ENCODE peak calls at places on chromosomes 11 and 22, in seven cellular contexts. One of them, this sample, is unnamed.

GRCh38 chr11:95736268-95737208 is 53.0 kb downstream of the FAM76B start:
- DNase-seq in lung: no peak
- DNase-seq in psoas muscle: no peak
- DNase-seq in H7: no peak
- DNase-seq in A549: no peak
- DNase-seq in retinal pigment epithelial cell: no peak
- DNase-seq in foreskin fibroblast: no peak
- DNase-seq in this sample: no peak

GRCh38 chr22:30325724-30326703 is 727 bp downstream of the TBC1D10A start:
- DNase-seq in lung: no peak
- DNase-seq in psoas muscle: peak
- DNase-seq in H7: peak
- DNase-seq in A549: no peak
- DNase-seq in retinal pigment epithelial cell: no peak
- DNase-seq in foreskin fibroblast: no peak
- DNase-seq in this sample: no peak

GRCh38 chr11:130592056-130592455 is 143.6 kb downstream of the ADAMTS15 start:
- DNase-seq in lung: no peak
- DNase-seq in psoas muscle: no peak
- DNase-seq in H7: no peak
- DNase-seq in A549: no peak
- DNase-seq in retinal pigment epithelial cell: no peak
- DNase-seq in foreskin fibroblast: no peak
- DNase-seq in this sample: no peak

GRCh38 chr11:82676483-82677094 is 57.1 kb downstream of the FAM181B start:
- DNase-seq in lung: no peak
- DNase-seq in psoas muscle: no peak
- DNase-seq in H7: no peak
- DNase-seq in A549: no peak
- DNase-seq in retinal pigment epithelial cell: no peak
- DNase-seq in foreskin fibroblast: no peak
- DNase-seq in this sample: no peak

GRCh38 chr11:76946223-76946622 is 85.5 kb downstream of the ACER3 start:
- DNase-seq in lung: no peak
- DNase-seq in psoas muscle: no peak
- DNase-seq in H7: no peak
- DNase-seq in A549: no peak
- DNase-seq in retinal pigment epithelial cell: no peak
- DNase-seq in foreskin fibroblast: no peak
- DNase-seq in this sample: no peak

GRCh38 chr22:46079861-46080821 is 70.2 kb upstream of the PPARA start:
- DNase-seq in lung: no peak
- DNase-seq in psoas muscle: peak
- DNase-seq in H7: no peak
- DNase-seq in A549: no peak
- DNase-seq in retinal pigment epithelial cell: no peak
- DNase-seq in foreskin fibroblast: peak
- DNase-seq in this sample: peak

GRCh38 chr11:17012712-17013547 is 1.3 kb downstream of the PLEKHA7 start:
- DNase-seq in lung: peak
- DNase-seq in psoas muscle: peak
- DNase-seq in H7: peak
- DNase-seq in A549: peak
- DNase-seq in retinal pigment epithelial cell: peak
- DNase-seq in foreskin fibroblast: peak
- DNase-seq in this sample: peak

GRCh38 chr11:92859290-92859689 is 110.2 kb upstream of the MTNR1B start:
- DNase-seq in lung: no peak
- DNase-seq in psoas muscle: no peak
- DNase-seq in H7: no peak
- DNase-seq in A549: no peak
- DNase-seq in retinal pigment epithelial cell: no peak
- DNase-seq in foreskin fibroblast: no peak
- DNase-seq in this sample: no peak

GRCh38 chr11:95655544-95655943 is 134.0 kb downstream of the FAM76B start:
- DNase-seq in lung: no peak
- DNase-seq in psoas muscle: no peak
- DNase-seq in H7: no peak
- DNase-seq in A549: no peak
- DNase-seq in retinal pigment epithelial cell: no peak
- DNase-seq in foreskin fibroblast: no peak
- DNase-seq in this sample: no peak

GRCh38 chr11:2101171-2101675 is 38.0 kb downstream of the IGF2 start:
- DNase-seq in lung: no peak
- DNase-seq in psoas muscle: no peak
- DNase-seq in H7: peak
- DNase-seq in A549: no peak
- DNase-seq in retinal pigment epithelial cell: no peak
- DNase-seq in foreskin fibroblast: no peak
- DNase-seq in this sample: no peak

GRCh38 chr22:24435861-24436351 is 8.5 kb downstream of the ADORA2A start:
- DNase-seq in lung: no peak
- DNase-seq in psoas muscle: peak
- DNase-seq in H7: peak
- DNase-seq in A549: no peak
- DNase-seq in retinal pigment epithelial cell: no peak
- DNase-seq in foreskin fibroblast: peak
- DNase-seq in this sample: no peak

GRCh38 chr22:36606114-36606513 is 77.1 kb upstream of the EIF3D start:
- DNase-seq in lung: no peak
- DNase-seq in psoas muscle: no peak
- DNase-seq in H7: no peak
- DNase-seq in A549: no peak
- DNase-seq in retinal pigment epithelial cell: no peak
- DNase-seq in foreskin fibroblast: no peak
- DNase-seq in this sample: no peak

GRCh38 chr11:114818382-114818781 is 140.1 kb downstream of the NXPE2 start:
- DNase-seq in lung: no peak
- DNase-seq in psoas muscle: no peak
- DNase-seq in H7: no peak
- DNase-seq in A549: no peak
- DNase-seq in retinal pigment epithelial cell: no peak
- DNase-seq in foreskin fibroblast: no peak
- DNase-seq in this sample: no peak

GRCh38 chr11:15286465-15286864 is 171.7 kb downstream of the INSC start:
- DNase-seq in lung: no peak
- DNase-seq in psoas muscle: no peak
- DNase-seq in H7: no peak
- DNase-seq in A549: no peak
- DNase-seq in retinal pigment epithelial cell: no peak
- DNase-seq in foreskin fibroblast: no peak
- DNase-seq in this sample: no peak

GRCh38 chr11:122850076-122850631 is 11.9 kb downstream of the CRTAM start:
- DNase-seq in lung: no peak
- DNase-seq in psoas muscle: no peak
- DNase-seq in H7: no peak
- DNase-seq in A549: no peak
- DNase-seq in retinal pigment epithelial cell: no peak
- DNase-seq in foreskin fibroblast: peak
- DNase-seq in this sample: no peak

GRCh38 chr11:74123008-74123448 is 47.8 kb downstream of the C2CD3 start:
- DNase-seq in lung: no peak
- DNase-seq in psoas muscle: no peak
- DNase-seq in H7: no peak
- DNase-seq in A549: peak
- DNase-seq in retinal pigment epithelial cell: no peak
- DNase-seq in foreskin fibroblast: no peak
- DNase-seq in this sample: no peak

GRCh38 chr11:30143098-30143705 is 87.6 kb upstream of the FSHB start:
- DNase-seq in lung: no peak
- DNase-seq in psoas muscle: no peak
- DNase-seq in H7: peak
- DNase-seq in A549: peak
- DNase-seq in retinal pigment epithelial cell: no peak
- DNase-seq in foreskin fibroblast: no peak
- DNase-seq in this sample: no peak

GRCh38 chr11:61129608-61130523 is 27.6 kb downstream of the CD5 start:
- DNase-seq in lung: peak
- DNase-seq in psoas muscle: peak
- DNase-seq in H7: peak
- DNase-seq in A549: peak
- DNase-seq in retinal pigment epithelial cell: peak
- DNase-seq in foreskin fibroblast: peak
- DNase-seq in this sample: peak

GRCh38 chr11:88293931-88294330 is 43.6 kb downstream of the CTSC start:
- DNase-seq in lung: no peak
- DNase-seq in psoas muscle: no peak
- DNase-seq in H7: no peak
- DNase-seq in A549: no peak
- DNase-seq in retinal pigment epithelial cell: no peak
- DNase-seq in foreskin fibroblast: peak
- DNase-seq in this sample: no peak

GRCh38 chr11:76617553-76618265 is 52.8 kb downstream of the LRRC32 start:
- DNase-seq in lung: no peak
- DNase-seq in psoas muscle: no peak
- DNase-seq in H7: no peak
- DNase-seq in A549: no peak
- DNase-seq in retinal pigment epithelial cell: peak
- DNase-seq in foreskin fibroblast: peak
- DNase-seq in this sample: no peak

GRCh38 chr11:125515102-125515439 is 19.0 kb upstream of the FEZ1 start:
- DNase-seq in lung: no peak
- DNase-seq in psoas muscle: no peak
- DNase-seq in H7: no peak
- DNase-seq in A549: no peak
- DNase-seq in retinal pigment epithelial cell: no peak
- DNase-seq in foreskin fibroblast: no peak
- DNase-seq in this sample: no peak
- H3K4me3 ChIP-seq in lung: no peak
- H3K4me3 ChIP-seq in psoas muscle: no peak
- H3K4me3 ChIP-seq in H7: no peak
- H3K4me3 ChIP-seq in A549: no peak
- H3K4me3 ChIP-seq in retinal pigment epithelial cell: no peak
- H3K4me3 ChIP-seq in foreskin fibroblast: no peak
- H3K4me3 ChIP-seq in this sample: no peak

DNA sequence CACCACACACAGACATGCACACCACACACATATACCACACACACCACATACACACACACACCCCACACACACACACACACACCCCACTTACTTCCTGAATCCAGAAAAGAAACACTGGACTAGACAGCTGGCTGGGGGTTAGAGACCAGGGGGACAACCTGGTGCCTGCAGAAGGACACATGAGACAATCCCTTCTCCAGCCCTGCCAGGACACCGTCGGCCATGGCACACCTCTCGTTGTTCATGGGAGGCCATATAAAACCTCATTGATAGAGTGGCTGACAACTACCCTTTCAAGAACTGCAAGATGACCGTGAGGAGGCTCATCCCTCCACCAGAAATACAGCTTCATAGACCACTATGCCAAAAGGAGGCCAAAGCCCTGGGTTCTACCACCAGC is 54.3 kb downstream of the IGSF9B start:
- DNase-seq in lung: no peak
- DNase-seq in psoas muscle: no peak
- DNase-seq in H7: no peak
- DNase-seq in A549: no peak
- DNase-seq in retinal pigment epithelial cell: no peak
- DNase-seq in foreskin fibroblast: no peak
- DNase-seq in this sample: no peak
- H3K4me3 ChIP-seq in lung: no peak
- H3K4me3 ChIP-seq in psoas muscle: no peak
- H3K4me3 ChIP-seq in H7: no peak
- H3K4me3 ChIP-seq in A549: no peak
- H3K4me3 ChIP-seq in retinal pigment epithelial cell: no peak
- H3K4me3 ChIP-seq in foreskin fibroblast: no peak
- H3K4me3 ChIP-seq in this sample: no peak

GRCh38 chr11:134727636-134728035 is 315.6 kb upstream of the B3GAT1 start:
- DNase-seq in lung: no peak
- DNase-seq in psoas muscle: no peak
- DNase-seq in H7: no peak
- DNase-seq in A549: no peak
- DNase-seq in retinal pigment epithelial cell: no peak
- DNase-seq in foreskin fibroblast: no peak
- DNase-seq in this sample: no peak
- H3K4me3 ChIP-seq in lung: no peak
- H3K4me3 ChIP-seq in psoas muscle: no peak
- H3K4me3 ChIP-seq in H7: no peak
- H3K4me3 ChIP-seq in A549: no peak
- H3K4me3 ChIP-seq in retinal pigment epithelial cell: no peak
- H3K4me3 ChIP-seq in foreskin fibroblast: no peak
- H3K4me3 ChIP-seq in this sample: no peak

GRCh38 chr11:8262552-8263108 is 1.0 kb downstream of the LMO1 start:
- DNase-seq in lung: no peak
- DNase-seq in psoas muscle: peak
- DNase-seq in H7: peak
- DNase-seq in A549: peak
- DNase-seq in retinal pigment epithelial cell: no peak
- DNase-seq in foreskin fibroblast: peak
- DNase-seq in this sample: no peak

GRCh38 chr11:8263769-8264410 is at the start of gene LMO1:
- DNase-seq in lung: peak
- DNase-seq in psoas muscle: peak
- DNase-seq in H7: peak
- DNase-seq in A549: peak
- DNase-seq in retinal pigment epithelial cell: no peak
- DNase-seq in foreskin fibroblast: peak
- DNase-seq in this sample: peak

GRCh38 chr11:8261921-8262551 is 1.6 kb downstream of the LMO1 start:
- DNase-seq in lung: no peak
- DNase-seq in psoas muscle: no peak
- DNase-seq in H7: peak
- DNase-seq in A549: no peak
- DNase-seq in retinal pigment epithelial cell: no peak
- DNase-seq in foreskin fibroblast: no peak
- DNase-seq in this sample: no peak

GRCh38 chr11:8261316-8261715 is 2.4 kb downstream of the LMO1 start:
- DNase-seq in lung: no peak
- DNase-seq in psoas muscle: no peak
- DNase-seq in H7: no peak
- DNase-seq in A549: no peak
- DNase-seq in retinal pigment epithelial cell: no peak
- DNase-seq in foreskin fibroblast: no peak
- DNase-seq in this sample: no peak

DNA sequence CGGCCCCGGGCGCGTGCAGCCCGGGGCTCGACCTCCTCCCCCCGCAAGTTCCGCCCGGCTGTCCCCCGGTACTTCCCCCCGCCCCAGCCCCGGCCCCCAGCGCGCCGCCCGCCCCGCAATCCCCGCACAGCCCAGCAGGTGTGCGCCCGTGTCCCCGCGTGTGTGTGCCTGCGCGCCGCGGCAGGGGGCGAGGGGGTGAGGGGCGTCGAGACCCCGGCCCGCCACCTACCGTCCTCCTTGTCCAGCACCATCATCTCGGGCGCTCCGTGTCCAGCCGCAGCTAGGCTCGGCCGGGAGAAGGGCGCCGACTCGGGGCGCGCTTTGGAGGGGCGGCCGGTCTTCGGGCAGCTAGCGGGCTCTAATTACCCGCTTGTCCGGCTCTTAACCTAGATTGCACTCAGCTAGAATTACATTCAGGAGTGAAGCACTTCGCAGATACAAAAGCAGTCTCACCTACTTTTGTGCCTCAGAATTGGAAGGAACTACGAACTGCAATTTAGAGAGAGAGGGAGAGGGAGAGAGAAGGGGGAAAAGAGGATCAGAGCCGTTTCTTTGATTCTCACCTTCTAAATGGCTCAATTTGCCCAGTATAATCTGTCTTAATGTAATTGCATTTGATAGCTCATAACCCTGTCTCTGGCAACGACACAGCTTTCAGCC is 439 bp downstream of the LMO1 start:
- DNase-seq in lung: no peak
- DNase-seq in psoas muscle: no peak
- DNase-seq in H7: peak
- DNase-seq in A549: no peak
- DNase-seq in retinal pigment epithelial cell: no peak
- DNase-seq in foreskin fibroblast: no peak
- DNase-seq in this sample: no peak
- H3K4me3 ChIP-seq in lung: no peak
- H3K4me3 ChIP-seq in psoas muscle: peak
- H3K4me3 ChIP-seq in H7: peak
- H3K4me3 ChIP-seq in A549: peak
- H3K4me3 ChIP-seq in retinal pigment epithelial cell: peak
- H3K4me3 ChIP-seq in foreskin fibroblast: no peak
- H3K4me3 ChIP-seq in this sample: peak

This sample was measured in right atrium auricular region.